ENCODE peak calls at places on chromosomes 12 and 14, in nine cellular contexts. V, I, H, A, E, U, M, D and S are unnamed samples.

GRCh38 chr14:93395227-93395626 is 35.5 kb upstream of the UNC79 start:
- DNase-seq in V (no peak), I (no peak), H (no peak), A (no peak), E (no peak), U (no peak), M (no peak), D (no peak), S (no peak)

GRCh38 chr12:62716866-62717477 is 218.0 kb downstream of the PPM1H start:
- DNase-seq in V (no peak), I (no peak), H (no peak), A (no peak), E (no peak), U (no peak), M (no peak), D (no peak), S (no peak)

GRCh38 chr12:55703976-55704761 is 3.5 kb downstream of the ITGA7 start:
- DNase-seq in V (peak; percentile 29), I (no peak), H (no peak), A (no peak), E (no peak), U (no peak), M (no peak), D (peak; percentile 54), S (no peak)

GRCh38 chr14:88168498-88169165 is 154.4 kb downstream of the KCNK10 start:
- DNase-seq in V (peak; percentile 0), I (peak; percentile 38), H (peak; percentile 30), A (peak; percentile 54), E (peak; percentile 44), U (peak; percentile 68), M (peak; percentile 17), D (no peak), S (peak; percentile 36)

GRCh38 chr12:64175254-64175945 is 46.7 kb downstream of the KICS2 start:
- DNase-seq in V (peak; percentile 50), I (no peak), H (no peak), A (peak; percentile 77), E (no peak), U (peak; percentile 50), M (no peak), D (no peak), S (peak; percentile 39)

GRCh38 chr14:33922125-33922524 is 28.7 kb downstream of the EGLN3 start:
- DNase-seq in V (no peak), I (no peak), H (peak; percentile 88), A (no peak), E (no peak), U (no peak), M (peak; percentile 51), D (peak; percentile 50), S (no peak)

GRCh38 chr14:105851716-105852377 is 325.5 kb downstream of the TMEM121 start:
- DNase-seq in V (no peak), I (no peak), H (no peak), A (no peak), E (peak; percentile 4), U (no peak), M (no peak), D (no peak), S (no peak)

GRCh38 chr14:106610691-106611090 is 1084.3 kb downstream of the TMEM121 start:
- DNase-seq in V (no peak), I (no peak), H (no peak), A (no peak), E (no peak), U (no peak), M (no peak), D (no peak), S (no peak)

GRCh38 chr14:35159742-35160409 is 37.5 kb downstream of the PRORP start:
- DNase-seq in V (peak; percentile 89), I (no peak), H (peak; percentile 90), A (peak; percentile 96), E (peak; percentile 79), U (peak; percentile 70), M (peak; percentile 98), D (peak; percentile 95), S (no peak)

GRCh38 chr12:7872565-7873304 is at the start of gene SLC2A14:
- DNase-seq in V (no peak), I (no peak), H (no peak), A (no peak), E (no peak), U (no peak), M (no peak), D (no peak), S (no peak)

GRCh38 chr14:104341532-104342434 is 203.4 kb downstream of the KIF26A start:
- DNase-seq in V (no peak), I (peak; percentile 54), H (peak; percentile 40), A (peak; percentile 15), E (peak; percentile 80), U (peak; percentile 91), M (no peak), D (no peak), S (peak; percentile 92)

GRCh38 chr12:112121780-112122565 is 3.4 kb upstream of the TRAFD1 start:
- DNase-seq in V (peak; percentile 90), I (no peak), H (no peak), A (peak; percentile 86), E (peak; percentile 57), U (peak; percentile 21), M (peak; percentile 67), D (peak; percentile 86), S (no peak)

GRCh38 chr14:37616853-37617252 is 21.4 kb downstream of the TTC6 start:
- DNase-seq in V (no peak), I (no peak), H (no peak), A (no peak), E (no peak), U (no peak), M (no peak), D (no peak), S (no peak)

GRCh38 chr14:54894995-54895394 is 7.6 kb downstream of the GCH1 start:
- DNase-seq in V (no peak), I (no peak), H (peak; percentile 28), A (peak; percentile 76), E (no peak), U (peak; percentile 35), M (no peak), D (peak; percentile 21), S (no peak)

GRCh38 chr12:124607681-124608425 is 40.4 kb upstream of the NCOR2 start:
- DNase-seq in V (no peak), I (no peak), H (no peak), A (peak; percentile 51), E (no peak), U (no peak), M (peak; percentile 52), D (no peak), S (no peak)

GRCh38 chr14:75279153-75279738 is 618 bp downstream of the FOS start:
- DNase-seq in V (peak; percentile 90), I (no peak), H (peak; percentile 58), A (peak; percentile 83), E (peak; percentile 57), U (peak; percentile 66), M (peak; percentile 42), D (peak; percentile 76), S (peak; percentile 61)
- TF ChIP-seq EZH2 in V (no peak), I (no peak), H (no peak), A (no peak), E (no peak), U (no peak), M (no peak), D (no peak), S (peak; percentile 58)

GRCh38 chr14:22434901-22435565 is 154.0 kb downstream of the DAD1 start:
- DNase-seq in V (no peak), I (no peak), H (no peak), A (no peak), E (no peak), U (peak; percentile 36), M (no peak), D (no peak), S (no peak)

GRCh38 chr14:22429546-22429945 is 159.5 kb downstream of the DAD1 start:
- DNase-seq in V (no peak), I (no peak), H (no peak), A (no peak), E (no peak), U (no peak), M (no peak), D (no peak), S (no peak)

GRCh38 chr14:22433059-22433458 is 156.0 kb downstream of the DAD1 start:
- DNase-seq in V (no peak), I (no peak), H (no peak), A (no peak), E (no peak), U (peak; percentile 85), M (no peak), D (no peak), S (no peak)

GRCh38 chr14:22434030-22434429 is 155.0 kb downstream of the DAD1 start:
- DNase-seq in V (no peak), I (no peak), H (no peak), A (no peak), E (no peak), U (peak; percentile 65), M (no peak), D (no peak), S (peak; percentile 14)

GRCh38 chr14:22432348-22432976 is 156.6 kb downstream of the DAD1 start:
- DNase-seq in V (peak; percentile 96), I (no peak), H (peak; percentile 97), A (peak; percentile 89), E (peak; percentile 74), U (peak; percentile 98), M (peak; percentile 87), D (peak; percentile 92), S (no peak)
- H3K4me1 ChIP-seq in V (no peaks in the 10 kb centered on the region), I (no peaks in the 10 kb centered on the region), H (peaks cover 29% of the 10 kb centered on the region), A (peaks cover 21% of the 10 kb centered on the region), E (peaks cover 12% of the 10 kb centered on the region), U (peaks cover 84% of the 10 kb centered on the region), M (peaks cover 17% of the 10 kb centered on the region), D (peaks cover 34% of the 10 kb centered on the region), S (no peaks in the 10 kb centered on the region)

DNA sequence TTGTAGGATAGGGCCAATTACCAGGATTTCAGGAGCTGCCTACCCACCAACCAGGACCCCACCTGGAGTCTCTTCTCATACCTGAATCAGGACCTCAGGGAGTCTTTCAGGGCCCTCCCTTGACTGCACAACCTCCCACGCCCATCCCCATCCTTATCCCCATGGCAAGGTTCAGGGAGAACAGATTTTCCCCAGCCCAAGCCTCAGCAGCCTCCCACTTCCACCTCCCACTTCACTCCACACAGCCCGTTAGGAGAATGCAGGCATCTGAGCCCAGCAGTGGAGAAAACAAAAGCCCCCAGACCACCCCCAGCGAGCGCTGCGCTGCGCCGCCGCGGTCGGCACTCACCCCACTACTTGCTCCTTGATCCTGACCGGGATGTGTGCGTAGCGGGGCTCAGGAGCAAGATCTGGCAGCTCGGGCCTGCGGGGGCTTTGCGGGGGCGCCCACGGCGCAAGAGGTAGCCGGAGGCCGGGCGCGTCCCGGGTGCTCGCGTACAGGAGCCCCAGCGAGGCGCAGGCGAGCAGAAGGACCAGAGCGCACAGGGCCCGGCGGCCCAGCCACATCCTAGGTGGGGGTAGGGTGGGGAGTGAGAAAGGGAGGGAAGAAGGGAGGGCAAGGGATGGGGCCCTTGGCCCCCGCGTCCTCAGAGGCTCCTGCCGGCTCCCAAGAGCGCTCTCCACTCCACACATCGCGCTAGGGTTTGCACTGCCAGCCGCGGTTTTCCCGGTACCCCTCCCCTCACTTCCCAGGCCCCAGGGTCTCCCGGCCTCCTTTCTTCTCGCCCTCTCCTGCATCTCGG is 1.2 kb downstream of the B4GALNT1 start:
- DNase-seq in V (no peak), I (no peak), H (no peak), A (no peak), E (peak; percentile 8), U (peak; percentile 50), M (no peak), D (no peak), S (peak; percentile 45)
- TF ChIP-seq EZH2 in V (no peak), I (no peak), H (no peak), A (peak; percentile 55), E (no peak), U (no peak), M (no peak), D (no peak), S (peak; percentile 84)

DNA sequence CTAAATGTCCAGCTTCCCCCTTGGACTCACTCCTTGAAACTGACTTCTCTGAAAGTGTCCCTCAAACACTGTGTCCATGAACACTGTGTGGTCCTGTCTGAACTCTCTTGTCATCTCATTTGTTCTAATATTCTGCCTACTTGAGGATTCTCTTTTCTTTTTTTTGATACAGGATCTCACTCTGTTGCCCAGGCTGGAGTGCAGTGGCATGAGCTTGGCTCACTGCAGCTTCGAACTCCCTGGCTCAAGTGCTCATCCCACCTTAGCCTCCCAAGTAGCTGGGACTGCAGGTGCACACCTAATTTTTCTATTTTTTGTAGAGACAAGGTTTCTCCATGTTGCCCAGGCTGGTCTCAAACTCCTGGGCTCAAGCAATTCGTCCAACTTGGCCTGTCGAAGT is 4.9 kb upstream of the HEBP1 start:
- DNase-seq in V (no peak), I (no peak), H (no peak), A (no peak), E (no peak), U (no peak), M (no peak), D (no peak), S (no peak)
- H3K4me1 ChIP-seq in V (peaks cover 9% of the 10 kb centered on the region), I (peaks cover 3% of the 10 kb centered on the region), H (peaks cover 11% of the 10 kb centered on the region), A (peaks cover 22% of the 10 kb centered on the region), E (peaks cover 4% of the 10 kb centered on the region), U (no peaks in the 10 kb centered on the region), M (peaks cover 12% of the 10 kb centered on the region), D (peaks cover 10% of the 10 kb centered on the region), S (peaks cover 6% of the 10 kb centered on the region)